ENCODE peak calls at places on chromosomes 4 and X, in five cellular contexts. E, V, Y, D and J are unnamed samples.
A peak's percentile ranks its signal among the peaks of the same experiment; 100 is the strongest.

GRCh38 chrX:41491267-41492004 is 44.3 kb downstream of the NYX start:
- DNase-seq in E (peak; percentile 63), Y (no peak), V (no peak), D (no peak), J (no peak)

GRCh38 chrX:134741801-134742200 is 83.5 kb upstream of the PLAC1 start:
- DNase-seq in E (no peak), Y (no peak), V (no peak), D (no peak), J (no peak)

GRCh38 chr4:173990126-173990878 is 293.2 kb downstream of the FBXO8 start:
- DNase-seq in V (no peak), Y (peak; percentile 4), D (no peak), E (no peak), J (no peak)

GRCh38 chr4:103032575-103032974 is 13.1 kb upstream of the SLC9B1 start:
- DNase-seq in E (no peak), D (no peak), Y (no peak), V (no peak), J (no peak)

GRCh38 chr4:135601351-135601750 is 1399.8 kb upstream of the PABPC4L start:
- DNase-seq in V (no peak), E (no peak), Y (no peak), D (no peak), J (no peak)

GRCh38 chrX:142043196-142043595 is 139.5 kb downstream of the MAGEC1 start:
- DNase-seq in Y (no peak), E (no peak), V (no peak), D (no peak), J (no peak)

GRCh38 chr4:6732441-6733357 is 16.7 kb downstream of the BLOC1S4 start:
- DNase-seq in V (peak; percentile 92), D (peak; percentile 76), E (peak; percentile 86), Y (no peak), J (no peak)

GRCh38 chrX:4754878-4755604 is 1041.6 kb upstream of the PRKX start:
- DNase-seq in Y (no peak), V (no peak), E (no peak), D (no peak), J (no peak)

GRCh38 chr4:82851902-82852750 is 38.8 kb downstream of the SEC31A start:
- DNase-seq in Y (peak; percentile 9), V (no peak), E (no peak), D (no peak), J (peak; percentile 15)
- TF ChIP-seq CTCF in Y (peak; percentile 22), V (peak; percentile 47), E (no peak), D (peak; percentile 56), J (peak; percentile 25)

GRCh38 chrX:53084043-53084570 is 1.9 kb downstream of the TSPYL2 start:
- DNase-seq in E (no peak), V (no peak), Y (no peak), D (no peak), J (no peak)
- TF ChIP-seq CTCF in E (no peak), V (no peak), Y (no peak), D (no peak), J (no peak)

GRCh38 chr4:161256716-161257115 is 907.1 kb downstream of the FSTL5 start:
- DNase-seq in Y (no peak), V (no peak), D (no peak), E (no peak), J (no peak)
- TF ChIP-seq CTCF in Y (no peak), V (no peak), D (no peak), E (no peak), J (peak; percentile 48)

DNA sequence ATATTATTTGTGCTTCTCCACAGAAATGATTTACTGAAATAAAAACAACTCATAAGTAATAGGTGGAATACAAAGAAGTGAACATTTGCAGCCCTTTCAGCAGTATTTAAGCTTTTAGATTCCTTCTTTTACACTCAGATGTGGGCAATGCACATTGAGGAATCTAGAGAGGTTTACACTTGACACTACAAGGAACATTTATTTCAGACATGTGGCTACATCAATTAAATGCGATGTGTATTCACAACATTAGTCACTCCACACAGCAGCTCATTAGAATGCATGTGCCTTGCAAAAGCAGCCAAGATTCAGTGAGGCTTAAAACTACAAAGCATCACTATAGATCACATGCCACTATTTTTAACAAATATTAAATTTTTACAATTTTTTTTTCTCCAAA is 480.7 kb downstream of the INPP4B start:
- DNase-seq in Y (no peak), V (no peak), E (no peak), D (no peak), J (no peak)
- TF ChIP-seq CTCF in Y (no peak), V (no peak), E (no peak), D (no peak), J (no peak)

GRCh38 chrX:37753384-37753783 is 26.5 kb upstream of the CYBB start:
- DNase-seq in E (no peak), V (no peak), Y (no peak), D (no peak), J (no peak)
- TF ChIP-seq CTCF in E (no peak), V (no peak), Y (no peak), D (no peak), J (no peak)

GRCh38 chr4:183447646-183448045 is 3.2 kb downstream of the CDKN2AIP start:
- DNase-seq in D (no peak), V (no peak), E (no peak), Y (no peak), J (no peak)

GRCh38 chr4:183444953-183445543 is 612 bp downstream of the CDKN2AIP start:
- DNase-seq in E (peak; percentile 60), Y (no peak), V (no peak), D (peak; percentile 45), J (no peak)

GRCh38 chr4:183443609-183444148 is 757 bp upstream of the CDKN2AIP start:
- DNase-seq in V (no peak), E (no peak), Y (no peak), D (no peak), J (no peak)

GRCh38 chr4:183441276-183441675 is 3.2 kb upstream of the CDKN2AIP start:
- DNase-seq in Y (no peak), V (no peak), D (no peak), E (no peak), J (no peak)

DNA sequence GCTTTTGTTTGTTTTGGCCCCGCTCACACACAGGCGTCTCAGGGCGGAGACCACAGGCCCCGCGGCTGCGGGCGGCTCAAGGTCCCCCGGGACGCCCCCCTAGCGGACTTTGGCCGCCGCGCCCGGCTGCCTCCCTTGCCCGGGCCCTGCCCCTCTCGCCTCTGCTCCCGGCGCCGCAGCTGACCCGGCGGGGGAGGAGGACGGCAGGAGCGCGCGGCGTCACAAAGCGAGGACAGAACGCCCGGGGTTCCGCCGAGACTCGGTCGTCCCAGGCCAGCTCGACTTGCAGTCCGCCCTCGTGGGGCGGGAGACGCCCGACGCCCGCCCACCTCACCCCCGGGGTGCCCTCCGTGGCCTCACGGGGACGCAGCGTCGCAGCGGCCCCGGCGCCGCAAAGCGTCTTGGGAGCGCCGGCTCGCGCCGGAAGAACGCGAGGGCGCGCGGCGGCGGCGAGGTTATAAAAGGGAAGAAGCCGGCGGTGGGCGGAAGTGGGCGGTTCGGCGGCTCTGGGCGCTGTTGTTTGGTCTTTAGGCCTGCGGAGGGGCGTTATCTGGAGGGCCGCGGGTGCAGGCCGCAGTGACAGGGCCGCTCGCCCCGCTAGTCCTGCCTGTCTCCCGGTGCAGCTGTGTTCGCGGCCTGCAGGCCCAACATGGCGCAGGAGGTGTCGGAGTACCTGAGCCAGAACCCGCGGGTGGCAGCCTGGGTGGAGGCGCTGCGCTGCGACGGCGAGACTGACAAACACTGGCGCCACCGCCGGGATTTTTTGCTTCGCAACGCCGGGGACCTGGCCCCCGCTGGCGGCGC is at the start of gene CDKN2AIP:
- DNase-seq in D (peak; percentile 95), V (peak; percentile 97), E (peak; percentile 90), Y (peak; percentile 96), J (peak; percentile 94)
- TF ChIP-seq CTCF in D (peak; percentile 26), V (no peak), E (no peak), Y (no peak), J (no peak)

DNA sequence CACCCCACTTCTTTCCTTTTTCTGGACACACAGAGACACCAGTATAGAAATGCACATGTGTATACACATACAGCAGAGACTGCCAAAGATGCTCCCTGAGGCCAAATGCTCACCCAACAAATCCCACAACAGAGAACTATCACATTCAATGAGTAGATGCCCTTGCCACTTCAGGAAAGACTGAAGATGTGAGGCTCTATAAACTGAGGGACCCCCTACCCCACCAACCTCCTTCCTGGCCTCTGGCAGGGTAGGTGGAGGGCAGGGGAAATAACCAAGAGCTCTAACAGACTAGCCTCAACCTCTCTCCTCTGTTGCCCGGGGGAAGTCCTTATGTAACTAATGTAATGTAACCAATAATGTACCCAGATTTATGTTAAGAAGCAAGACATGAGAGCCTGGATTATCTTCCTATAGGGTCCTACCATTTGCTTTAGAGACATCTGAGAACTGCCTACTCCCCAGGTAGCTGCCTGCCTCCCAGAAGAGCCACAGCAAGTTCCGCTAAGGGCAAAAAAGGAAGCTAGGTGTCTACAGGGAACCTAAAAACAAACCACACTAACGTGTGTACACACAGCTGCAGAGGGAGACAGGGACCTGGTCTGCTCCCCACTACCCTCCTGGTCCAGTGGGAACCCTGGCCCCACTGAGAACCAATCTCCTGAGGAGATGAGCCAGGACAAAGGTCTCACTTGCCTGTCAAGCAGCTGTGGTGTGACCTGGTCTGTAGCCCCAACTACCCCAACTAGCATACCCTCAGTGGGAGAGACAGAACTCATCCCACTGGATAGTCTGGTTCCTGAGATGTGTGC is 17.8 kb downstream of the OTUD5 start:
- DNase-seq in E (no peak), Y (no peak), D (no peak), V (no peak), J (no peak)
- TF ChIP-seq CTCF in E (no peak), Y (no peak), D (no peak), V (no peak), J (no peak)